ENCODE peak calls at places on chromosome 18, in nine cellular contexts. A is OCI-LY7, M is PC-9, O is MM.1S, Q is GM23248, Z is hepatocyte, W is Karpas-422, C is HCT116, Y is SK-N-SH. D is an unnamed sample.

GRCh38 chr18:13562494-13563029 is 163.8 kb downstream of the FAM210A start:
- DNase-seq in A (peak; percentile 37), M (no peak), O (no peak), Q (no peak), Z (no peak), W (no peak), C (no peak), Y (no peak), D (no peak)

GRCh38 chr18:25298853-25299274 is 53.1 kb downstream of the ZNF521 start:
- DNase-seq in A (no peak), M (peak; percentile 0), O (no peak), Q (peak; percentile 94), Z (peak; percentile 17), W (no peak), C (no peak), Y (no peak), D (peak; percentile 89)

GRCh38 chr18:28594034-28594433 is 417.1 kb upstream of the CDH2 start:
- DNase-seq in A (no peak), M (no peak), O (no peak), Q (peak; percentile 69), Z (no peak), W (no peak), C (peak; percentile 3), Y (no peak), D (peak; percentile 80)

GRCh38 chr18:65352183-65352582 is 398.6 kb upstream of the CDH7 start:
- DNase-seq in A (no peak), M (no peak), O (no peak), Q (no peak), Z (no peak), W (no peak), C (no peak), Y (no peak), D (peak; percentile 37)

GRCh38 chr18:30376515-30376914 is 666.0 kb downstream of the DSC3 start:
- DNase-seq in A (no peak), M (no peak), O (no peak), Q (no peak), Z (no peak), W (peak; percentile 49), C (peak; percentile 22), Y (no peak), D (peak; percentile 57)

GRCh38 chr18:23924813-23925212 is 89.7 kb upstream of the TTC39C start:
- DNase-seq in A (no peak), M (no peak), O (no peak), Q (peak; percentile 82), Z (no peak), W (no peak), C (no peak), Y (no peak), D (peak; percentile 34)

GRCh38 chr18:12750076-12750707 is 47.4 kb downstream of the PSMG2 start:
- DNase-seq in A (peak; percentile 95), M (peak; percentile 37), O (peak; percentile 94), Q (peak; percentile 28), Z (no peak), W (no peak), C (no peak), Y (no peak), D (no peak)

GRCh38 chr18:48077291-48077690 is 146.8 kb upstream of the SMAD2 start:
- DNase-seq in A (no peak), M (no peak), O (no peak), Q (no peak), Z (no peak), W (no peak), C (no peak), Y (no peak), D (no peak)

GRCh38 chr18:23207191-23207955 is 72.1 kb downstream of the CABLES1 start:
- DNase-seq in A (peak; percentile 54), M (no peak), O (no peak), Q (no peak), Z (no peak), W (peak; percentile 77), C (peak; percentile 8), Y (no peak), D (peak; percentile 44)

GRCh38 chr18:50307400-50307737 is 19.9 kb upstream of the CXXC1 start:
- DNase-seq in A (no peak), M (no peak), O (no peak), Q (no peak), Z (no peak), W (no peak), C (no peak), Y (no peak), D (no peak)

DNA sequence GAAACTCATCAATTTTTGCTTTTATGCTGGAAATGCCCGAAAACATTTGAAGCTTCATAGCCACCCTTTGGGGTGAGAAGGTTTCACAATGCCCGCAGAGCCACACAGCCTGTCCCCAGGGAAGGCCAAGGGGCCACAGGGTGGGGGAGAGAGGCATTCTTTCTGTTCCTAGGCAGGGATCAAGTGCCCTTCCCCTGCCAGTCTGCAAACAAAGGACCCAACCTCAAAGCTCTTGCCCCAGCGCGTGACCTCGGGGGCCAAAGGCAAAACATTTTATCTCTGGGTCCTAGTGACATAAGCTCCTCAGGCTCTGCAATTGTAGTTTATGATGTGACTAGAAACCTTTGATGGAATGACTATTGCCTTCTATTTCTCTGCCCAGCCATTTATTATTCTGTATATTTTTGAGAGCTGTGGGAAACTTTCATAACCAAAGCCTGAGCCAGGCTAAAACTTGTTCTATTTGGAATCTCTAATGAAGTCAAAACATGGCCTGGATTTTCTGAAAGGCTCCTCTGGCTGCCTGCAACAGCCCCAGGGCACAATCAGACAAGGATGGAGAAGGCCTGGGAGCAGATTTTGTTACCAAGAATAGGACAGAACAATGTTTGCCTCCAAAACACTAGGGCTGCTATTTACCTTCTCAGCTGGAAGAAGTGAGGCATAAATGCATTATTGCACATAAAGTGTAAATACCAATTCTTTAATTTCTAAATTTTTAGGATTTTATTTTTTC is 137.3 kb upstream of the KCTD1 start:
- DNase-seq in A (no peak), M (no peak), O (no peak), Q (no peak), Z (no peak), W (no peak), C (no peak), Y (peak; percentile 14), D (no peak)
- H3K9me2 ChIP-seq in A (no peaks in the 10 kb centered on the region), M (no peaks in the 10 kb centered on the region), O (no peaks in the 10 kb centered on the region), Q (no peaks in the 10 kb centered on the region), Z (no peaks in the 10 kb centered on the region), W (no peaks in the 10 kb centered on the region), C (no peaks in the 10 kb centered on the region), Y (no peaks in the 10 kb centered on the region), D (no peaks in the 10 kb centered on the region)

GRCh38 chr18:79789901-79790885 is 7.5 kb upstream of the KCNG2 start:
- DNase-seq in A (no peak), M (no peak), O (no peak), Q (no peak), Z (no peak), W (no peak), C (no peak), Y (no peak), D (no peak)

GRCh38 chr18:79788096-79789085 is 9.3 kb upstream of the KCNG2 start:
- DNase-seq in A (no peak), M (no peak), O (no peak), Q (peak; percentile 27), Z (no peak), W (no peak), C (no peak), Y (no peak), D (no peak)

GRCh38 chr18:79791141-79791972 is 6.4 kb upstream of the KCNG2 start:
- DNase-seq in A (no peak), M (peak; percentile 63), O (no peak), Q (peak; percentile 93), Z (peak; percentile 72), W (no peak), C (no peak), Y (no peak), D (peak; percentile 67)

GRCh38 chr18:79787527-79788095 is 10.1 kb upstream of the KCNG2 start:
- DNase-seq in A (no peak), M (no peak), O (no peak), Q (no peak), Z (no peak), W (no peak), C (no peak), Y (no peak), D (no peak)

DNA sequence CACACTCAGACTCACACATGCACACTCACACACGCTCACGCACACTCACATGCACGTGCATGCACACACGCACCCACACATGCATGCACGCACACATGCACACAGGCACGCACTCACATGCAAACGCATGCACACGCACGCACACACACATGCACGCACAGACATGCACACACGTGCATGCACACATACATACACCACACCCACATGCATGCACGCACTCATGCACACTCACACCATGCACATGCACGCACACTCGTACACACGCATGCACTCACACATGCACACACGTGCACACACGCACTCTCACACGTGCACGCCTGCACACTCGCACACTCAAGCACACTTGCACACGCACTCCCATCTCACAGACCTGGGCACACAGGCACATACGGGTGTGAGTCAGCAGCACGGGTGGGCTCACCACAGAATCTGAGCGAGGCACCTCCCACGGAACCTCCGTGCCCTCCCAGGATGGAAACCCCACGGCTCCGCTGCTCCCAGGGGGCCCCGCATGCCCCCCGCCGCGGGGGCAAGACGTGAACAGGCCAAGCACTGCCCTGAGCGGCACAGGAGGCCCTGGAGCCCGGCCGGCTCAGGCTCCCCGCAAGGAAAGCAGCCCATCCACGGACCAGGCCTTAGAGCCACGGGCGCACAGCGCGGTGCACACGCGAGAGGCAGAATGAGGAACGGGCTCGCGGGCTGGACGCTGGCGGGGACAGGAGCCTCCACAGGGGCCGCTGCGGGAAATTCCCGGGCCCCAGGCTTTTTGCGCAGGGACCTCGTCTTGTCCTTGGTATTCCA is 8.4 kb upstream of the KCNG2 start:
- DNase-seq in A (no peak), M (no peak), O (no peak), Q (no peak), Z (no peak), W (no peak), C (no peak), Y (no peak), D (no peak)
- H3K9me2 ChIP-seq in A (no peaks in the 10 kb centered on the region), M (no peaks in the 10 kb centered on the region), O (no peaks in the 10 kb centered on the region), Q (no peaks in the 10 kb centered on the region), Z (no peaks in the 10 kb centered on the region), W (no peaks in the 10 kb centered on the region), C (no peaks in the 10 kb centered on the region), Y (no peaks in the 10 kb centered on the region), D (no peaks in the 10 kb centered on the region)

DNA sequence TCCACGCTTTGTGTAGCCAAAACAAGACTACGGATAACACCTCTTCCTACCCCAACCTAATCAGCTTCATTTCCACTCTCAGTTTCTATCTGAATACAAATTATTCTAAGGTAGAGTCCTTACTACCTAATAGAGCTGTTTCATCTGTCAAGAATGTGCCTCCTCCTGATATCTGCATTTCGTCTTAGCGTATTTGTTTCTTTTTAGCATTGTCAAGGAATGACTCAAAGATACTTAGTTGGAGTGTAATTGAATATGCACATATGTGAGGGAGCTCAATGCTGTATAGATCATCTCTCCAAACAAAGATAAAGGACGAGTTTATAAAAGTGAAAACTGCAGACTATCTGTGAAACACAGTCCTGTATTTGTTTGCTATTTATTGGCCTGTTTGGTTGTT is 2059.3 kb upstream of the CELF4 start:
- DNase-seq in A (no peak), M (no peak), O (no peak), Q (peak; percentile 27), Z (no peak), W (no peak), C (no peak), Y (no peak), D (peak; percentile 53)
- H3K9me2 ChIP-seq in A (no peaks in the 10 kb centered on the region), M (no peaks in the 10 kb centered on the region), O (no peaks in the 10 kb centered on the region), Q (no peaks in the 10 kb centered on the region), Z (no peaks in the 10 kb centered on the region), W (no peaks in the 10 kb centered on the region), C (no peaks in the 10 kb centered on the region), Y (no peaks in the 10 kb centered on the region), D (no peaks in the 10 kb centered on the region)

DNA sequence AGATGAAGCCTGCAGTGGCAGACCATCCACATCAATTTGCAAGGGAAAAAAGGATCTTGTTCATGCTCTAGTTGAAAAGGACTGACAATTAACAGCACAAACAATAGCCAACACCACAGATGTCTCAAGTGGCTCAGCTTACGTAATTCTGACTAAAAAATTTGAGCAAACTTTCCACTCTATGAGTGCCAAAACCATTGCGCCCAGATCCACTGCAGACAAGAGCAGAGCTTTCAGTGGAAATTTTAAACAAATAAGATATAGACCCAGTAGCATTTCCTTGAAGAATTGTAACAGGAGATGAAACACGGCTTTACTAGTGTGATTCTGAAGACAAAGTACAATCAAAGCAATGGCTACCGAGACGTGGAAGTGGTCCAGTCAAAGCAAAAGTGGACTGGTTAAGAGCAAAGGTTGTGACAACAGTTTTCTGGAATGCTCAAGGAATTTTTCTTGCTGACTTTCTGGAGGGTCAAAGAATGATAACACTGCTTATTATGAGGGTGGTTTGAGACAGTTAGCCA is 12.0 kb upstream of the ZNF396 start:
- DNase-seq in A (no peak), M (no peak), O (no peak), Q (peak; percentile 81), Z (no peak), W (peak; percentile 63), C (no peak), Y (no peak), D (no peak)
- H3K9me2 ChIP-seq in A (no peaks in the 10 kb centered on the region), M (no peaks in the 10 kb centered on the region), O (no peaks in the 10 kb centered on the region), Q (no peaks in the 10 kb centered on the region), Z (no peaks in the 10 kb centered on the region), W (no peaks in the 10 kb centered on the region), C (no peaks in the 10 kb centered on the region), Y (no peaks in the 10 kb centered on the region), D (no peaks in the 10 kb centered on the region)